ENCODE peak calls at places on chromosomes 1 and 21, in four cellular contexts. Z, M, E and D are unnamed samples.

GRCh38 chr1:177937931-177938330 is 31.9 kb downstream of the SEC16B start:
- DNase-seq in Z (no peak), M (no peak), E (no peak), D (peak)

GRCh38 chr1:43321331-43321891 is 16.2 kb upstream of the MPL start:
- DNase-seq in Z (no peak), M (no peak), E (peak), D (no peak)

GRCh38 chr1:152347116-152347728 is 12.6 kb downstream of the FLG2 start:
- DNase-seq in Z (peak), M (peak), E (peak), D (peak)

GRCh38 chr1:3351300-3352083 is 103.0 kb upstream of the ARHGEF16 start:
- DNase-seq in Z (peak), M (no peak), E (no peak), D (no peak)

GRCh38 chr21:35348686-35349085 is 299.6 kb upstream of the RUNX1 start:
- DNase-seq in Z (no peak), M (no peak), E (no peak), D (no peak)

GRCh38 chr1:203625623-203626189 is 926 bp upstream of the ATP2B4 start:
- DNase-seq in Z (peak), M (peak), E (peak), D (no peak)

GRCh38 chr1:89464008-89464407 is 60.6 kb upstream of the LRRC8B start:
- DNase-seq in Z (no peak), M (no peak), E (no peak), D (no peak)

GRCh38 chr1:214660900-214661299 is 57.9 kb downstream of the CENPF start:
- DNase-seq in Z (no peak), M (peak), E (peak), D (no peak)

GRCh38 chr1:65207317-65207716 is 59.3 kb downstream of the AK4 start:
- DNase-seq in Z (no peak), M (no peak), E (no peak), D (no peak)

GRCh38 chr1:15090373-15090772 is 63.2 kb upstream of the TMEM51 start:
- DNase-seq in Z (peak), M (no peak), E (no peak), D (no peak)

GRCh38 chr1:172356620-172357019 is 63.9 kb upstream of the C1orf105 start:
- DNase-seq in Z (no peak), M (no peak), E (peak), D (peak)

GRCh38 chr1:231605389-231606100 is 21.0 kb upstream of the DISC1 start:
- DNase-seq in Z (no peak), M (no peak), E (no peak), D (no peak)

GRCh38 chr1:156126043-156126700 is 11.7 kb downstream of the LMNA start:
- DNase-seq in Z (peak), M (no peak), E (peak), D (peak)